ENCODE peak calls at places on chromosomes 16 and 17, in five cellular contexts. Q is H9, V is GM23248, O is neural progenitor cell, X is kidney. Z is an unnamed sample.

GRCh38 chr17:74059471-74059870 is 144.0 kb upstream of the RPL38 start:
- DNase-seq in Q (no peak), V (no peak), O (no peak), X (no peak), Z (no peak)

GRCh38 chr16:54402270-54402669 is 115.7 kb upstream of the IRX3 start:
- DNase-seq in Q (no peak), V (peak), O (no peak), X (no peak), Z (no peak)

GRCh38 chr17:70535986-70536385 is 366.7 kb downstream of the KCNJ2 start:
- DNase-seq in Q (no peak), V (no peak), O (no peak), X (no peak), Z (peak)

GRCh38 chr17:17258998-17259397 is 22.0 kb upstream of the FLCN start:
- DNase-seq in Q (no peak), V (no peak), O (no peak), X (no peak), Z (no peak)

GRCh38 chr17:42101513-42102292 is 3.4 kb upstream of the ZNF385C start:
- DNase-seq in Q (peak), V (peak), O (peak), X (no peak), Z (peak)

GRCh38 chr17:68820825-68821481 is 134.2 kb downstream of the ABCA8 start:
- DNase-seq in Q (no peak), V (no peak), O (no peak), X (no peak), Z (no peak)

GRCh38 chr16:85965125-85965524 is 66.2 kb downstream of the IRF8 start:
- DNase-seq in Q (no peak), V (no peak), O (no peak), X (no peak), Z (no peak)

GRCh38 chr17:81050645-81051625 is 16.0 kb downstream of the BAIAP2 start:
- DNase-seq in Q (no peak), V (no peak), O (no peak), X (no peak), Z (no peak)

GRCh38 chr17:51189628-51190027 is 23.4 kb downstream of the NME2 start:
- DNase-seq in Q (no peak), V (no peak), O (no peak), X (no peak), Z (no peak)

GRCh38 chr16:30923554-30924085 is at the start of gene FBXL19:
- DNase-seq in Q (no peak), V (peak), O (peak), X (peak), Z (no peak)

GRCh38 chr17:60391419-60392041 is 403 bp downstream of the USP32 start:
- DNase-seq in Q (no peak), V (no peak), O (peak), X (no peak), Z (no peak)

GRCh38 chr17:81044764-81045589 is 10.0 kb downstream of the BAIAP2 start:
- DNase-seq in Q (no peak), V (peak), O (no peak), X (peak), Z (peak)

GRCh38 chr16:58499615-58500328 is at the start of gene NDRG4:
- DNase-seq in Q (peak), V (peak), O (peak), X (peak), Z (peak)

GRCh38 chr17:13600475-13601316 is 1.0 kb downstream of the HS3ST3A1 start:
- DNase-seq in Q (peak), V (peak), O (peak), X (no peak), Z (peak)

GRCh38 chr17:41254861-41255260 is 323 bp upstream of the KRTAP9-9 start:
- DNase-seq in Q (no peak), V (peak), O (no peak), X (no peak), Z (no peak)

GRCh38 chr17:38703742-38704644 is 1.1 kb upstream of the MLLT6 start:
- DNase-seq in Q (peak), V (peak), O (peak), X (peak), Z (no peak)

GRCh38 chr16:27364493-27365141 is 37.4 kb upstream of the IL21R start:
- DNase-seq in Q (no peak), V (no peak), O (no peak), X (no peak), Z (no peak)
- H3K9ac ChIP-seq in Q (no peak), V (no peak), O (no peak), X (no peak), Z (no peak)

GRCh38 chr16:69334696-69335095 is 4.3 kb upstream of the PDF start:
- DNase-seq in Q (no peak), V (no peak), O (no peak), X (peak), Z (no peak)

GRCh38 chr16:69338557-69339288 is 641 bp downstream of the COG8 start:
- DNase-seq in Q (no peak), V (no peak), O (no peak), X (peak), Z (no peak)

GRCh38 chr16:69344171-69344570 is 4.6 kb downstream of the NIP7 start:
- DNase-seq in Q (no peak), V (no peak), O (no peak), X (no peak), Z (no peak)

GRCh38 chr16:69340095-69340644 is 598 bp downstream of the NIP7 start:
- DNase-seq in Q (no peak), V (peak), O (peak), X (no peak), Z (no peak)

GRCh38 chr16:69339289-69340094 is at the start of the genes COG8 and NIP7:
- DNase-seq in Q (peak), V (peak), O (peak), X (peak), Z (peak)
- H3K9ac ChIP-seq in Q (peak), V (peak), O (peak), X (peak), Z (peak)

DNA sequence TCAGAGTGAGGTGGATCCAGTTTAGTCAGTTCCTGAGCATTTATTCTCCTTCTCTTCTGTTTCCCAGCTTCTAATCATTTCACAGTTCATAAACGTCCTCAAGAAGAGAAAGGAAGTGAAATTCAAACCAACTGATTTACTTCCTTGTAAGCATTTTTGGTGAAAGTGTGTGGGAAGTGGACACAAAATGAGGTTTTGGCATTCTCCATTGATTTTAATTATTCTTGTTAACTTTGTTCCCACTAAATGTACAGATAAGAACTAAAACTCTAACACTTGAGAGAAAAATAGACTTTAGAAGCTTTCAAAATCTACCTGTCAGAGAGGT is 42.7 kb upstream of the CORO6 start:
- DNase-seq in Q (no peak), V (no peak), O (no peak), X (no peak), Z (no peak)
- H3K9ac ChIP-seq in Q (no peak), V (peak), O (no peak), X (no peak), Z (no peak)

GRCh38 chr16:74570412-74571301 is 36.3 kb downstream of the GLG1 start:
- DNase-seq in Q (no peak), V (no peak), O (no peak), X (no peak), Z (peak)

GRCh38 chr16:74565378-74565777 is 41.5 kb downstream of the GLG1 start:
- DNase-seq in Q (no peak), V (no peak), O (no peak), X (no peak), Z (no peak)

GRCh38 chr16:74567901-74568300 is 39.0 kb downstream of the GLG1 start:
- DNase-seq in Q (no peak), V (no peak), O (no peak), X (no peak), Z (no peak)

GRCh38 chr16:74573622-74574021 is 33.3 kb downstream of the GLG1 start:
- DNase-seq in Q (no peak), V (no peak), O (no peak), X (no peak), Z (no peak)

DNA sequence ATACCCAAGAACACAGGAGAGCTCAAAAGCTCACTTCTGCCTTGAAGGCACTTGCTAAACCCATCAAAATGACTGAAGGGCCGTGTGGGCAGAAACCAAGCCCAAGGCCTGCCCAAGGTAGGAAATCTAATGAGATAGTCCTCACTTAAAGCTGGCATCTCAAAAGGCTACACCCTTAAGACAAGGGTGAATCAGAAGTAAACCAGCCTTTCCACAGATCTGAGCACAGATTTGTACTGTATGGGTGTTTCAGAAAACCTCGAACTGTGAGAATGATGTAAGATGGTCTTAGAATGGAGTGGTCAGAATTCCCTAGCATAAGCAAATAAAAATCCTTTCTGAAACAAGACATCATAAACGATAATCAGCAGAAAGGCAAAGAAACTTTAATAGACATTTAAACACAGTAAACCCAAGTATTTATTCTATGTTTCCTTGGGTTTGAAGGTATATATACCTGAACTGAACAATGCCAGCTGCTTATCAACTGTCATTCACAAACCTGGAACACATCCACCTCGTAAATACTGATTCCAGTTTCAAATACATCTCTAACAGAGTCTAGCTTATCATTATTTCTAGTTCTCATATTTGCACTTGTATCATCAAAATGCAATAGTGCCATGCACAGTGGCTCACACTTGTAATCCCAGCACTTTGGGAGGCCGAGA is 37.8 kb downstream of the GLG1 start:
- DNase-seq in Q (no peak), V (peak), O (no peak), X (no peak), Z (peak)
- H3K9ac ChIP-seq in Q (no peak), V (no peak), O (no peak), X (no peak), Z (no peak)